ENCODE peak calls at places on chromosomes 13 and 19, in six cellular contexts. One of them, this sample, is unnamed. For H3K27me3, the result is how much of the 10 kb centered on the place peaks cover.

GRCh38 chr13:103188688-103189326 is 122.6 kb upstream of the SLC10A2 start:
- DNase-seq in GM23338: peak
- DNase-seq in neural progenitor cell: peak
- DNase-seq in H9: no peak
- DNase-seq in hepatocyte: peak
- DNase-seq in fibroblast of lung: peak
- DNase-seq in this sample: no peak

GRCh38 chr19:10388957-10389356 is 8.6 kb upstream of the TYK2 start:
- DNase-seq in fibroblast of lung: peak
- DNase-seq in hepatocyte: peak
- DNase-seq in GM23338: peak
- DNase-seq in H9: peak
- DNase-seq in neural progenitor cell: peak
- DNase-seq in this sample: peak

GRCh38 chr13:113748862-113749451 is 10.1 kb upstream of the TMEM255B start:
- DNase-seq in neural progenitor cell: no peak
- DNase-seq in GM23338: no peak
- DNase-seq in hepatocyte: no peak
- DNase-seq in H9: no peak
- DNase-seq in fibroblast of lung: no peak
- DNase-seq in this sample: no peak

GRCh38 chr19:16575282-16575681 is 3.1 kb upstream of the SLC35E1 start:
- DNase-seq in GM23338: no peak
- DNase-seq in hepatocyte: no peak
- DNase-seq in fibroblast of lung: no peak
- DNase-seq in H9: no peak
- DNase-seq in neural progenitor cell: no peak
- DNase-seq in this sample: no peak

GRCh38 chr19:47071731-47072130 is 23.3 kb upstream of the TMEM160 start:
- DNase-seq in fibroblast of lung: no peak
- DNase-seq in GM23338: no peak
- DNase-seq in neural progenitor cell: no peak
- DNase-seq in H9: no peak
- DNase-seq in hepatocyte: no peak
- DNase-seq in this sample: no peak

GRCh38 chr13:74187564-74187963 is 53.4 kb upstream of the KLF12 start:
- DNase-seq in fibroblast of lung: peak
- DNase-seq in H9: no peak
- DNase-seq in neural progenitor cell: no peak
- DNase-seq in hepatocyte: no peak
- DNase-seq in GM23338: no peak
- DNase-seq in this sample: no peak

GRCh38 chr19:7602240-7602934 is 6.7 kb downstream of the CAMSAP3 start:
- DNase-seq in H9: no peak
- DNase-seq in GM23338: no peak
- DNase-seq in fibroblast of lung: no peak
- DNase-seq in hepatocyte: no peak
- DNase-seq in neural progenitor cell: no peak
- DNase-seq in this sample: no peak

GRCh38 chr13:41554626-41555386 is 97.5 kb downstream of the RGCC start:
- DNase-seq in hepatocyte: no peak
- DNase-seq in neural progenitor cell: no peak
- DNase-seq in H9: no peak
- DNase-seq in fibroblast of lung: no peak
- DNase-seq in GM23338: no peak
- DNase-seq in this sample: no peak

GRCh38 chr13:98537306-98537705 is 39.6 kb downstream of the STK24 start:
- DNase-seq in H9: no peak
- DNase-seq in fibroblast of lung: no peak
- DNase-seq in hepatocyte: no peak
- DNase-seq in GM23338: no peak
- DNase-seq in neural progenitor cell: no peak
- DNase-seq in this sample: no peak

GRCh38 chr19:10727599-10728250 is 9.8 kb downstream of the DNM2 start:
- DNase-seq in neural progenitor cell: no peak
- DNase-seq in hepatocyte: no peak
- DNase-seq in H9: no peak
- DNase-seq in GM23338: no peak
- DNase-seq in fibroblast of lung: no peak
- DNase-seq in this sample: peak

GRCh38 chr19:14577885-14578427 is 4.9 kb upstream of the CLEC17A start:
- DNase-seq in GM23338: peak
- DNase-seq in neural progenitor cell: peak
- DNase-seq in H9: peak
- DNase-seq in fibroblast of lung: no peak
- DNase-seq in hepatocyte: no peak
- DNase-seq in this sample: no peak

GRCh38 chr13:59352600-59352999 is 811.1 kb downstream of the DIAPH3 start:
- DNase-seq in neural progenitor cell: no peak
- DNase-seq in GM23338: no peak
- DNase-seq in fibroblast of lung: no peak
- DNase-seq in hepatocyte: peak
- DNase-seq in H9: no peak
- DNase-seq in this sample: no peak

GRCh38 chr13:107650081-107650701 is 565.1 kb downstream of the LIG4 start:
- DNase-seq in GM23338: peak
- DNase-seq in hepatocyte: peak
- DNase-seq in neural progenitor cell: peak
- DNase-seq in fibroblast of lung: peak
- DNase-seq in H9: peak
- DNase-seq in this sample: peak

GRCh38 chr13:34076943-34077703 is 259.2 kb downstream of the RFC3 start:
- DNase-seq in fibroblast of lung: peak
- DNase-seq in neural progenitor cell: peak
- DNase-seq in H9: no peak
- DNase-seq in GM23338: peak
- DNase-seq in hepatocyte: peak
- DNase-seq in this sample: no peak

GRCh38 chr19:768424-768823 is 17.5 kb downstream of the MISP start:
- DNase-seq in hepatocyte: peak
- DNase-seq in neural progenitor cell: no peak
- DNase-seq in H9: no peak
- DNase-seq in fibroblast of lung: peak
- DNase-seq in GM23338: no peak
- DNase-seq in this sample: no peak

GRCh38 chr13:111233080-111233479 is 87.4 kb upstream of the TEX29 start:
- DNase-seq in hepatocyte: no peak
- DNase-seq in neural progenitor cell: no peak
- DNase-seq in fibroblast of lung: no peak
- DNase-seq in H9: no peak
- DNase-seq in GM23338: no peak
- DNase-seq in this sample: no peak

GRCh38 chr13:59230484-59231264 is 933.1 kb downstream of the DIAPH3 start:
- DNase-seq in fibroblast of lung: no peak
- DNase-seq in neural progenitor cell: no peak
- DNase-seq in H9: no peak
- DNase-seq in hepatocyte: no peak
- DNase-seq in GM23338: no peak
- DNase-seq in this sample: no peak

GRCh38 chr13:29594310-29594709 is 1.2 kb downstream of the SLC7A1 start:
- DNase-seq in GM23338: peak
- DNase-seq in hepatocyte: peak
- DNase-seq in H9: no peak
- DNase-seq in neural progenitor cell: peak
- DNase-seq in fibroblast of lung: peak
- DNase-seq in this sample: no peak

GRCh38 chr19:741506-742131 is 9.3 kb upstream of the MISP start:
- DNase-seq in hepatocyte: no peak
- DNase-seq in H9: peak
- DNase-seq in fibroblast of lung: no peak
- DNase-seq in GM23338: peak
- DNase-seq in neural progenitor cell: peak
- DNase-seq in this sample: peak

GRCh38 chr19:55075366-55075998 is at the start of gene EPS8L1:
- DNase-seq in hepatocyte: peak
- DNase-seq in neural progenitor cell: no peak
- DNase-seq in GM23338: peak
- DNase-seq in H9: peak
- DNase-seq in fibroblast of lung: no peak
- DNase-seq in this sample: no peak

DNA sequence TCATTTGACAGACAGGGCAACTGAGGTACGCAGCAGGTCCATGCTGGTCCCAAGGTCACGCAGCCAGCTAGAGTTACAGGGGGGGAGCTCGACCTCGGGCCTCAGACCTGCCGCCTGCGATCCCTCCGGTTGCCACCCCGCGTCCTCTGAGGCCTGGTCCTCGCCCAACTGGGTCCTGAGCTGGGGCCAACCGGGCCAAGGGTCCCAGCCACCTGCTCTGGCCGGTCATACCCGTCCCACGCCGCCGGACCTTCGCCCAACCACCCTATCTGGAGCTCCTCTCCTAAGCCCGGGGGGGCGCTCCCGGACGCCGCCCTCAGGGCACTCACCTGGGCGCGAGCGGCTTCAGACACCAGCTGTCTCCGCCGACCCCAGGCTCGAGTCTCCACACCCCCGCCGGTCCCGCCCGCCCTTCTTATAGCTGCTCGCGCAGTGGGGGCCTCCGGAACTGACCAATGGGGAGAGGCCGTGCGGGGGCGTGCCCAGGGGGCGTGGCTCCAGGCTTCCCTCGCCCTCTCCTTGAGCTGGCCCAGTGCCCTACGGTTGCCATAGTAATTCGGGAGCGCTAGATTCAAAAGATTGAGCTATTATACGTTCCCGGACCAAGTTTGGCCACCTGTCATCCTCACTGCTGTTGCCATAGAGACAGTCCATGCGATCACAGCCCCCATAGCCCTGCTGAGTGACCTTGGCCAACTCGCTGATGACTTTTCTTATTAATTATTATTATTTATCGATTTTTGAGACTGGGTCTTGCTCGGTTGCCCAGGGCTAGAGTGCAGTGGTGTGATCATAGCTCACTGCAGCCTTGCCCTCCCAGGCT is at the start of gene PLIN5:
- DNase-seq in fibroblast of lung: peak
- DNase-seq in hepatocyte: peak
- DNase-seq in GM23338: peak
- DNase-seq in neural progenitor cell: peak
- DNase-seq in H9: peak
- DNase-seq in this sample: peak
- H2AFZ ChIP-seq in fibroblast of lung: no peak
- H2AFZ ChIP-seq in hepatocyte: no peak
- H2AFZ ChIP-seq in GM23338: no peak
- H2AFZ ChIP-seq in neural progenitor cell: no peak
- H2AFZ ChIP-seq in H9: no peak
- H2AFZ ChIP-seq in this sample: peak

DNA sequence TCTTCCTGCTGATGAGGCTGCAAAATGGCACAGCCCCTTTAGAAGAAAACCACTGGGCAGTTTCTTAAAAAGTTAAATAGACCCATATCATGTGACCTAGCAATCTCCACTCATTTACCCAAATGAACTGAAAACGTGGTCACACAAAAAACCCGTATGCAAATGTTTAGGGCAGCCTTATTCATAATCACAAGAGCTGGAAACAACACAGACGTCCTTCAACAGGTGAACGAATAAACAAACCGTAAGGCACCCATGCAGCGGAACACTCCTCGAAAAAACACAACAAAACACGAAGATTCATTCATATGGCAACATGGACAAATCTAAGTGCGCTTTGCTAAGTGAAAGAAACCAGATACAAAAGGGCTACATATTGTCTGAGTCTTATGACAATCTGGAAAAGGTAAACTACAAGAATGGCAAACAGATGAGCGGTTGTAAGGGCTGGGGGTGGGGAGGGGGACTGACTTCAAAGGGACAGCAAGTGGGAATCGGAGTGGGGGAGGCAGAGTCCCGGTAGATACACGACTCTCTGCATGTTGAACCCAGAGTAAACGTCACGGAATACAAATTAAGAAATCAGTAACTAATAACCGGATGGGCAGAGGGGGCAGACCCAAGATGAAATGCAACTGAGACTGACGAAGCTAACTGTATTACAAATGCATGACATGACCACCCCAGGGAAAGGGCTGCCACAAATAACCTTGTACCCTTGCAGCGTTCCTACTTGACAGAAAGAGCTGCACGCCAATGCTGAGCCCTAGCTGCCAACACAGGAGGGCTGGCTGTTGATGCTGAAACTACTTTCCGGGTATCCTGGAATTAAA is 33.4 kb downstream of the MLLT1 start:
- DNase-seq in neural progenitor cell: no peak
- DNase-seq in hepatocyte: no peak
- DNase-seq in fibroblast of lung: no peak
- DNase-seq in GM23338: no peak
- DNase-seq in H9: no peak
- DNase-seq in this sample: no peak
- H3K27me3 ChIP-seq in neural progenitor cell: under half
- H3K27me3 ChIP-seq in hepatocyte: under half
- H3K27me3 ChIP-seq in fibroblast of lung: under half
- H3K27me3 ChIP-seq in GM23338: under half
- H3K27me3 ChIP-seq in H9: under half
- H3K27me3 ChIP-seq in this sample: under half

GRCh38 chr19:19106061-19106551 is 32.2 kb downstream of the TMEM161A start:
- DNase-seq in fibroblast of lung: peak
- DNase-seq in neural progenitor cell: peak
- DNase-seq in hepatocyte: peak
- DNase-seq in H9: peak
- DNase-seq in GM23338: peak
- DNase-seq in this sample: no peak
- H2AFZ ChIP-seq in fibroblast of lung: peak
- H2AFZ ChIP-seq in neural progenitor cell: peak
- H2AFZ ChIP-seq in hepatocyte: peak
- H2AFZ ChIP-seq in H9: no peak
- H2AFZ ChIP-seq in GM23338: peak
- H2AFZ ChIP-seq in this sample: peak

DNA sequence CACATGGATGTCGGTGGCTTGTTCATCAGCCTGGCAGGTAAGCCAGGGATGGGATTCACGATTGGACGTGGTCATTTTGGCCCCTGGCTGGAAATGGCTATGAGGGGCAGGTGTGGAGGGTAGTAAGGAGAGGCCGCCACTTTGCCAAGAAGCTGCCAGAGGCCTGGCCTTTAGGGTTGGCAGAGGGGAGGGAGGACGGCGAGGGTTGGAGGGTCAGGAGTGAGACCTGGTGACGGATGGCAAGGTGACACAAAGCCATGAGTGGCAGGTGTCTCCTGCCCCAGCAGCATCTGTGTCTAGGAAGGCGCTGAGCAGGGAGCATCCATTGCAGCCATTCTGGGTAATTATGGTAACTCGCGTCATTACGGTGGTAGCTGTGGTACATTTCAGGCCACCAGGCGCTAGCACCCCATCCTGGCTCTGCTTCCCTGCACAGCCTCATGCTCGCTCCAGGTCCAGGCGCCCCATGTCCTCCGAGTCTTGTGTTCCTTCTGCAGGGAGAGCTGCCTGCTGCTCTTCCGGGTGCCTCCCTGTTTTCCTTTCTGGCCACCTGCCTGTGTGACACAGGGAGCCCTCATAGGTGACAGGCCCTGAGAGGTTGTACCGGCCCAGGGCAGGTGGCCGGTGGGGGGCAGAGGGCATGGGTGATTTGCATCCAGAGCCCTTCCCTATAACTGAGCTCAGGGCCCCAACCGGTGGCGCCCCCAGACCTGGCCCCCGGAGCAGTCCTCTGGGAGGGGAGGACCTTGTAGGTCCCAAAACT is 4.2 kb downstream of the SSBP4 start:
- DNase-seq in H9: no peak
- DNase-seq in GM23338: no peak
- DNase-seq in hepatocyte: no peak
- DNase-seq in neural progenitor cell: no peak
- DNase-seq in fibroblast of lung: no peak
- DNase-seq in this sample: no peak
- H3K27me3 ChIP-seq in H9: under half
- H3K27me3 ChIP-seq in GM23338: under half
- H3K27me3 ChIP-seq in hepatocyte: under half
- H3K27me3 ChIP-seq in neural progenitor cell: under half
- H3K27me3 ChIP-seq in fibroblast of lung: under half
- H3K27me3 ChIP-seq in this sample: under half

This sample was measured in K562.